ENCODE peak calls at places on chromosomes 7 and 10, in four cellular contexts. S is HCT116; I is naive thymus-derived CD4-positive, alpha-beta T cell; K is tibial artery. P is an unnamed sample.

GRCh38 chr7:129643545-129644170 is 32.1 kb downstream of the NRF1 start:
- DNase-seq in S (no peak), I (no peak), K (no peak), P (no peak)

GRCh38 chr10:21500578-21500910 is 24.9 kb downstream of the SKIDA1 start:
- DNase-seq in S (no peak), I (no peak), K (no peak), P (no peak)

GRCh38 chr7:72919256-72919775 is 5.6 kb upstream of the POM121 start:
- DNase-seq in S (no peak), I (no peak), K (no peak), P (no peak)

GRCh38 chr10:48748573-48748972 is 63.9 kb downstream of the WDFY4 start:
- DNase-seq in S (no peak), I (no peak), K (no peak), P (no peak)

GRCh38 chr10:15068802-15069201 is 19.8 kb downstream of the ACBD7 start:
- DNase-seq in S (no peak), I (no peak), K (no peak), P (peak)

GRCh38 chr10:36066102-36066501 is 424.0 kb upstream of the FZD8 start:
- DNase-seq in S (no peak), I (no peak), K (no peak), P (no peak)

GRCh38 chr10:43814611-43815010 is 165.9 kb upstream of the ZNF32 start:
- DNase-seq in S (no peak), I (no peak), K (no peak), P (no peak)

GRCh38 chr7:141430426-141431142 is 120.6 kb upstream of the AGK start:
- DNase-seq in S (no peak), I (no peak), K (no peak), P (no peak)

GRCh38 chr7:16840094-16840493 is 35.3 kb upstream of the AGR2 start:
- DNase-seq in S (no peak), I (no peak), K (no peak), P (no peak)

GRCh38 chr10:95290801-95291633 is at the start of gene PDLIM1:
- DNase-seq in S (no peak), I (peak), K (peak), P (peak)

GRCh38 chr10:97596101-97597055 is 6.9 kb downstream of the C10orf62 start:
- DNase-seq in S (peak), I (no peak), K (peak), P (peak)

GRCh38 chr10:64257704-64258103 is 736.5 kb downstream of the REEP3 start:
- DNase-seq in S (no peak), I (no peak), K (no peak), P (no peak)

GRCh38 chr7:27945356-27945755 is 205.4 kb downstream of the TAX1BP1 start:
- DNase-seq in S (no peak), I (no peak), K (no peak), P (no peak)

GRCh38 chr7:84364708-84365107 is 170.1 kb upstream of the SEMA3A start:
- DNase-seq in S (no peak), I (no peak), K (no peak), P (no peak)

GRCh38 chr10:70148516-70148915 is 2.0 kb upstream of the TYSND1 start:
- DNase-seq in S (no peak), I (no peak), K (no peak), P (no peak)

GRCh38 chr7:18694911-18695310 is 199.4 kb downstream of the HDAC9 start:
- DNase-seq in S (no peak), I (no peak), K (no peak), P (no peak)

GRCh38 chr7:55185941-55186609 is 167.3 kb downstream of the EGFR start:
- DNase-seq in S (peak), I (no peak), K (no peak), P (peak)

GRCh38 chr10:117782276-117782675 is 239.7 kb downstream of the EMX2 start:
- DNase-seq in S (no peak), I (no peak), K (no peak), P (no peak)

GRCh38 chr10:117780411-117780810 is 237.9 kb downstream of the EMX2 start:
- DNase-seq in S (no peak), I (no peak), K (no peak), P (no peak)

GRCh38 chr10:117781216-117781836 is 238.8 kb downstream of the EMX2 start:
- DNase-seq in S (no peak), I (no peak), K (no peak), P (no peak)

GRCh38 chr10:117775478-117775877 is 232.9 kb downstream of the EMX2 start:
- DNase-seq in S (no peak), I (no peak), K (no peak), P (no peak)

GRCh38 chr10:117778241-117778640 is 235.7 kb downstream of the EMX2 start:
- DNase-seq in S (no peak), I (no peak), K (no peak), P (no peak)
- H3K27ac ChIP-seq in S (no peak), I (no peak), K (no peak), P (no peak)

GRCh38 chr10:62760401-62760800 is 44.1 kb upstream of the ADO start:
- DNase-seq in S (no peak), I (no peak), K (no peak), P (no peak)
- H3K27ac ChIP-seq in S (no peak), I (no peak), K (no peak), P (no peak)

GRCh38 chr10:117005454-117006055 is 568 bp upstream of the SHTN1 start:
- DNase-seq in S (peak), I (no peak), K (no peak), P (no peak)
- H3K27ac ChIP-seq in S (peak), I (no peak), K (peak), P (no peak)

GRCh38 chr7:150586068-150586777 is 19.0 kb downstream of the GIMAP4 start:
- DNase-seq in S (no peak), I (no peak), K (no peak), P (no peak)
- H3K27ac ChIP-seq in S (no peak), I (peak), K (no peak), P (no peak)

GRCh38 chr7:43377196-43377935 is 205.5 kb upstream of the STK17A start:
- DNase-seq in S (no peak), I (no peak), K (no peak), P (no peak)
- H3K27ac ChIP-seq in S (no peak), I (no peak), K (no peak), P (no peak)

GRCh38 chr10:122116331-122116730 is 127.4 kb downstream of the TACC2 start:
- DNase-seq in S (no peak), I (no peak), K (no peak), P (peak)
- H3K27ac ChIP-seq in S (no peak), I (no peak), K (peak), P (peak)

GRCh38 chr7:19713676-19714075 is 4.8 kb upstream of the POLR1F start:
- DNase-seq in S (peak), I (no peak), K (no peak), P (peak)

GRCh38 chr7:19705663-19706062 is 3.2 kb downstream of the POLR1F start:
- DNase-seq in S (no peak), I (no peak), K (no peak), P (no peak)

GRCh38 chr7:19708397-19709248 is at the start of gene POLR1F:
- DNase-seq in S (peak), I (peak), K (peak), P (peak)

GRCh38 chr7:19707240-19707639 is 1.6 kb downstream of the POLR1F start:
- DNase-seq in S (no peak), I (no peak), K (no peak), P (no peak)

DNA sequence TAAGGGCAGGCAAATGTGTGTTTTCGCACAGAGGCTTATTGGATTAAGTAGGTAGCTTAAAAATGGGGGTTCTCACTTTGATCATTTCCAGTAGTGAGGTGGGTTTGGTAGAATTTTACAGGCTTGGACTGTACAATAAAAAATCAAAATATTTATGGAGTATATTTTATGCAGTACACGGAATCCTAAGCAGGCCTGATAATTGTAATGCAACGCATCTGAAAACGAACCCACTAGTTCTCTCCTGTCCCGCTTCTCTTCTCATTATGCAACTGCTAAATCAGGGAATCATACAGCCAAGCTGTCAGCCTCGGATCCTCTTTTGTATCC is 377 bp upstream of the POLR1F start:
- DNase-seq in S (no peak), I (no peak), K (no peak), P (no peak)
- H3K27ac ChIP-seq in S (no peak), I (peak), K (peak), P (no peak)

DNA sequence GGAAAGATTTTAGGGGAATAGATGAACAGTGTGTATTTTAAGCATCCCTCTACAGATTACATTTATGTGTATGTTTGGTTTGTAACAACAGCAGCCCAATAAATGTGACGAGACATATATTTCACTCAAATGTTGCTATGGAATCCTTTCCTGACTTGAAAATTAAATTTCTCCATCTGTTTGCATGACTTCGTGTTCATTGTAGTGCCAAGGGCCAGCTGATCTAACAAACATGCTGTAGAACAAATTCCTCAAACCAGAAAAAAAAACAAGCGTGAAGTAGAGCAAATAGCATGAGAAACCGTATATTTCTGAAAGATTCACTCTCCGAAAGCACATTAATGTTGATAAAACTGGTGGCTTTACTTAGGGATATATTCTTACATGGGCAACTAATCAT is 87.8 kb downstream of the NRCAM start:
- DNase-seq in S (no peak), I (no peak), K (no peak), P (no peak)
- H3K27ac ChIP-seq in S (no peak), I (no peak), K (no peak), P (no peak)

GRCh38 chr7:668139-668871 is 58.2 kb upstream of the DNAAF5 start:
- DNase-seq in S (no peak), I (no peak), K (peak), P (no peak)
- H3K27ac ChIP-seq in S (no peak), I (peak), K (peak), P (no peak)

P was measured in foreskin keratinocyte.